ENCODE peak calls at places on chromosomes 6 and 20, in six cellular contexts. H is heart left ventricle, F is left lung, Z is mammary epithelial cell, R is mucosa of descending colon, C is lung. W is an unnamed sample.
A peak's percentile ranks its signal among the peaks of the same experiment; 100 is the strongest.

GRCh38 chr20:57536120-57536708 is 11.3 kb upstream of the CTCFL start:
- DNase-seq in F (no peak), Z (no peak), C (no peak), H (no peak), R (no peak), W (no peak)

GRCh38 chr6:10266061-10266460 is 148.8 kb downstream of the TFAP2A start:
- DNase-seq in H (no peak), F (no peak), C (no peak), R (no peak), Z (peak; percentile 92), W (no peak)

GRCh38 chr6:89862281-89862680 is 32.0 kb upstream of the GJA10 start:
- DNase-seq in H (no peak), R (no peak), Z (no peak), C (no peak), F (no peak), W (no peak)

GRCh38 chr6:54335871-54336270 is 27.6 kb downstream of the TINAG start:
- DNase-seq in C (no peak), R (no peak), Z (peak; percentile 87), H (no peak), F (no peak), W (no peak)

GRCh38 chr6:72849346-72849745 is 227.5 kb downstream of the KCNQ5 start:
- DNase-seq in C (no peak), F (no peak), H (no peak), R (no peak), Z (no peak), W (no peak)

GRCh38 chr6:53259860-53260580 is 88.7 kb downstream of the ELOVL5 start:
- DNase-seq in Z (no peak), C (no peak), R (no peak), H (no peak), F (no peak), W (no peak)

GRCh38 chr6:67362976-67363375 is 1272.1 kb upstream of the ADGRB3 start:
- DNase-seq in C (no peak), Z (no peak), F (no peak), R (no peak), H (no peak), W (no peak)

GRCh38 chr6:160005861-160006540 is 37.1 kb downstream of the IGF2R start:
- DNase-seq in R (no peak), F (peak; percentile 78), Z (peak; percentile 19), H (peak; percentile 49), C (no peak), W (no peak)

GRCh38 chr20:35901678-35902544 is 52.4 kb downstream of the SCAND1 start:
- DNase-seq in R (no peak), F (no peak), Z (peak; percentile 78), H (no peak), C (no peak), W (no peak)

GRCh38 chr20:53948383-53949318 is 121.7 kb downstream of the BCAS1 start:
- DNase-seq in H (no peak), R (no peak), Z (no peak), C (no peak), F (no peak), W (no peak)

GRCh38 chr20:61120595-61121515 is 131.2 kb upstream of the CDH4 start:
- DNase-seq in H (no peak), R (peak; percentile 61), C (peak; percentile 46), F (no peak), Z (peak; percentile 76), W (peak; percentile 75)

GRCh38 chr6:121652726-121653623 is 217.5 kb downstream of the GJA1 start:
- DNase-seq in C (no peak), H (no peak), R (peak; percentile 27), Z (peak; percentile 66), F (no peak), W (no peak)

GRCh38 chr20:56575157-56575556 is 42.1 kb downstream of the FAM209B start:
- DNase-seq in C (no peak), H (no peak), F (no peak), Z (no peak), R (no peak), W (no peak)

GRCh38 chr20:47749367-47749766 is 35.9 kb downstream of the SULF2 start:
- DNase-seq in H (no peak), F (no peak), Z (no peak), R (no peak), C (no peak), W (no peak)

GRCh38 chr6:110529907-110530306 is 53.5 kb upstream of the SLC22A16 start:
- DNase-seq in R (no peak), F (no peak), C (no peak), H (no peak), Z (peak; percentile 23), W (no peak)

GRCh38 chr20:50691585-50692552 is 527 bp upstream of the RIPOR3 start:
- DNase-seq in H (no peak), F (no peak), Z (peak; percentile 23), R (peak; percentile 28), C (no peak), W (no peak)

GRCh38 chr6:53134601-53135235 is 13.9 kb downstream of the GCM1 start:
- DNase-seq in Z (no peak), R (no peak), F (no peak), C (no peak), H (no peak), W (peak; percentile 75)

GRCh38 chr6:111096246-111096645 is 8.9 kb downstream of the SLC16A10 start:
- DNase-seq in R (peak; percentile 80), C (peak; percentile 56), F (no peak), H (no peak), Z (peak; percentile 91), W (no peak)

GRCh38 chr6:144978208-144978607 is 693.1 kb downstream of the UTRN start:
- DNase-seq in C (no peak), Z (no peak), R (no peak), H (no peak), F (no peak), W (no peak)

GRCh38 chr6:170295519-170296422 is 4.9 kb upstream of the DLL1 start:
- DNase-seq in Z (peak; percentile 59), C (no peak), R (peak; percentile 52), H (peak; percentile 23), F (peak; percentile 81), W (peak; percentile 53)

GRCh38 chr6:108438918-108439317 is 121.8 kb upstream of the FOXO3 start:
- DNase-seq in R (no peak), C (no peak), H (no peak), F (no peak), Z (no peak), W (no peak)

GRCh38 chr6:108446629-108447150 is 114.0 kb upstream of the FOXO3 start:
- DNase-seq in Z (no peak), H (no peak), R (no peak), C (no peak), F (no peak), W (no peak)

GRCh38 chr6:108441141-108441540 is 119.6 kb upstream of the FOXO3 start:
- DNase-seq in H (no peak), C (no peak), F (no peak), R (no peak), Z (no peak), W (no peak)

GRCh38 chr6:108437821-108438220 is 122.9 kb upstream of the FOXO3 start:
- DNase-seq in H (no peak), Z (peak; percentile 53), F (no peak), R (no peak), C (no peak), W (no peak)

GRCh38 chr6:108442770-108443520 is 117.8 kb upstream of the FOXO3 start:
- DNase-seq in R (no peak), Z (no peak), H (no peak), F (no peak), C (no peak), W (no peak)
- H3K4me1 ChIP-seq in R (no peaks in the 10 kb centered on the region), Z (peaks cover 5% of the 10 kb centered on the region), H (no peaks in the 10 kb centered on the region), F (peaks cover 5% of the 10 kb centered on the region), C (no peaks in the 10 kb centered on the region), W (no peaks in the 10 kb centered on the region)

GRCh38 chr20:6700563-6701328 is 66.7 kb upstream of the BMP2 start:
- DNase-seq in R (peak; percentile 42), C (no peak), Z (no peak), H (peak; percentile 47), F (peak; percentile 74), W (no peak)
- H3K4me1 ChIP-seq in R (peaks cover 30% of the 10 kb centered on the region), C (no peaks in the 10 kb centered on the region), Z (peaks cover 22% of the 10 kb centered on the region), H (no peaks in the 10 kb centered on the region), F (peaks cover 9% of the 10 kb centered on the region), W (peaks cover 98% of the 10 kb centered on the region)

DNA sequence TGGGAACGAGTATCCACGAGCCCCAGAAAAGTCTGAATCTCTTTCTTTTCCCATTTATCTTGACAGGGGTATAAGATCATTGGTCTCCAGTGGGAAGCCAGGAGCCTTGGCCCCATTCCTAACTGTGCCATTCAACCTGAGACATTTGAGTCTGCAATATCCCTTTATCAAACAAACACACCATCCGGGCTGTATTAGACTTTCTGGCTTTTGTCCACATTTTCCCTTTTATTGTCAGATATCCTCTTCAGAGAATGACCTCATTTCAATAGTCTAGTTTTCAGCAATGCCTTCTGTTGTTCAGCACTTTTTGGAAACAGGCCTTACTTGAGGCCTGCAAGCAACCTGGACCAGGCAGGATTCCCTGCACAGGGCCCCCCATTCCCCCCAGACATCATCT is 15.7 kb downstream of the BPIFA1 start:
- DNase-seq in R (no peak), H (no peak), F (no peak), C (no peak), Z (no peak), W (no peak)
- H3K4me1 ChIP-seq in R (no peaks in the 10 kb centered on the region), H (no peaks in the 10 kb centered on the region), F (no peaks in the 10 kb centered on the region), C (no peaks in the 10 kb centered on the region), Z (no peaks in the 10 kb centered on the region), W (no peaks in the 10 kb centered on the region)

DNA sequence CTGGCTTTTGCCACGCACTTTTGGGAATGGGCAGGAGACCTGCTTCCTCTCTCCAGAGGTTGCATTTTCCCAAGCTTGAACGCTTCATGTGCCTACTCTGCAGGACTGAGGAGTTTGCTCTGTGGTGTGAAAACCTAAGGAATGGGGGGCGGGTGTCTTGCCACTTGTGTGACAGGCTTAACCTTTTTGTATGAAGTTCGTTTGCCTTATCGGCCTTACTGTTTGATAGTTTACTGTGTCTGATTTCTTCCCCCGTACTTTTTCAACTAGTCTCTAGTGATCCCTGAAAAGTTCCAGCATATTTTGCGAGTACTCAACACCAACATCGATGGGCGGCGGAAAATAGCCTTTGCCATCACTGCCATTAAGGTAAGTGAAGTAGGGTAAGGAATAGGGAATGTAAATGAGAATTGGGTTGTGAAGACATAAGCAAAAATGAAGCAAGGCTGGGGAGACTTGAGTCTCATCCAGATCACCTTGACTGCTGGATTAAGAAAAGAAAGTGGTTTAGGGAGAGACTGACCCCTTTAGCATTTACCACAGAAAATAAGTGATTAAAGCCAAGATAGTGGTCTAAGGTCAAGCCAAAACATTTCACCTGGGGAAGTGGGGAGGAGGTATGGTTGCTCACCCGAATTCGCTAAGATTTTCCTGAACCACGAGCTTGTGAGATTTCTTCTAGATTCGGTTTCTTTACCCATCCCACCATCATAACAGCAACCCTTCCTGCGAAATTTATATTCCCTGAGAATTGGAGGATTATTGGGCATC is 668 bp downstream of the RPS18 start:
- DNase-seq in C (no peak), F (no peak), Z (no peak), H (no peak), R (no peak), W (no peak)
- H3K4me1 ChIP-seq in C (peaks cover 26% of the 10 kb centered on the region), F (peaks cover 41% of the 10 kb centered on the region), Z (peaks cover 41% of the 10 kb centered on the region), H (peaks cover 36% of the 10 kb centered on the region), R (peaks cover 50% of the 10 kb centered on the region), W (peaks cover 18% of the 10 kb centered on the region)

W was measured in Caco-2.